ENCODE peak calls at places on chromosomes 3 and 15, in six cellular contexts. A is RWPE2; Y is HepG2; V is breast epithelium; R is MM.1S; K is CD8-positive, alpha-beta T cell. B is an unnamed sample.

GRCh38 chr15:45148076-45149059 is 18.6 kb downstream of the DUOX1 start:
- DNase-seq in R (no peak), V (no peak), K (no peak), Y (no peak), A (no peak), B (no peak)

GRCh38 chr3:50519471-50520089 is 16.1 kb upstream of the CACNA2D2 start:
- DNase-seq in V (peak; percentile 46), Y (peak; percentile 41), R (peak; percentile 54), A (no peak), K (peak; percentile 32), B (peak; percentile 45)

GRCh38 chr3:197337656-197338055 is 39.2 kb upstream of the DLG1 start:
- DNase-seq in Y (no peak), K (no peak), R (no peak), V (no peak), A (no peak), B (no peak)

GRCh38 chr3:194658477-194659242 is 13.3 kb downstream of the LSG1 start:
- DNase-seq in K (no peak), V (no peak), A (no peak), R (no peak), Y (no peak), B (no peak)

GRCh38 chr3:141442914-141443313 is 43.9 kb upstream of the RASA2 start:
- DNase-seq in K (no peak), R (no peak), A (no peak), V (no peak), Y (no peak), B (no peak)

GRCh38 chr3:99656606-99657005 is 18.2 kb downstream of the COL8A1 start:
- DNase-seq in Y (no peak), V (no peak), R (no peak), A (no peak), K (no peak), B (no peak)

GRCh38 chr3:135629696-135630408 is 335.7 kb upstream of the PPP2R3A start:
- DNase-seq in R (no peak), K (no peak), A (no peak), Y (no peak), V (no peak), B (no peak)

GRCh38 chr15:31228980-31229826 is 97.4 kb upstream of the KLF13 start:
- DNase-seq in R (peak; percentile 90), V (no peak), Y (peak; percentile 58), A (peak; percentile 55), K (no peak), B (no peak)

GRCh38 chr3:177932750-177933660 is 603.2 kb upstream of the KCNMB2 start:
- DNase-seq in K (no peak), Y (no peak), V (no peak), A (no peak), R (no peak), B (no peak)

GRCh38 chr15:42605281-42605744 is 29.9 kb downstream of the STARD9 start:
- DNase-seq in Y (no peak), A (no peak), K (no peak), R (peak; percentile 94), V (no peak), B (no peak)

GRCh38 chr3:175108613-175109151 is 249.5 kb downstream of the NAALADL2 start:
- DNase-seq in K (no peak), R (peak; percentile 33), V (no peak), A (no peak), Y (no peak), B (no peak)

GRCh38 chr3:170178631-170179030 is 2.9 kb downstream of the PHC3 start:
- DNase-seq in K (peak; percentile 32), V (no peak), R (peak; percentile 40), Y (no peak), A (no peak), B (no peak)

GRCh38 chr3:114590309-114591047 is 296.6 kb downstream of the TIGIT start:
- DNase-seq in V (no peak), R (no peak), Y (no peak), K (no peak), A (no peak), B (no peak)

GRCh38 chr15:84869510-84869909 is 15.0 kb upstream of the SLC28A1 start:
- DNase-seq in Y (no peak), A (no peak), R (no peak), V (no peak), K (no peak), B (no peak)

GRCh38 chr3:55320928-55321327 is 166.2 kb downstream of the WNT5A start:
- DNase-seq in R (no peak), K (no peak), V (no peak), A (no peak), Y (no peak), B (no peak)

GRCh38 chr3:171753025-171753472 is 57.2 kb downstream of the PLD1 start:
- DNase-seq in R (no peak), V (peak; percentile 67), K (no peak), A (peak; percentile 77), Y (no peak), B (no peak)

GRCh38 chr3:112646623-112647022 is 5.7 kb upstream of the CCDC80 start:
- DNase-seq in Y (peak; percentile 13), A (no peak), R (no peak), K (no peak), V (no peak), B (no peak)

GRCh38 chr3:78268716-78269668 is 1229.1 kb downstream of the ROBO2 start:
- DNase-seq in K (no peak), R (peak; percentile 13), V (no peak), A (no peak), Y (no peak), B (no peak)

GRCh38 chr3:185715091-185715490 is 109.8 kb downstream of the IGF2BP2 start:
- DNase-seq in V (no peak), Y (no peak), R (no peak), K (no peak), A (no peak), B (no peak)

GRCh38 chr15:92910451-92910850 is 10.3 kb downstream of the CHD2 start:
- DNase-seq in Y (no peak), A (no peak), K (no peak), R (no peak), V (no peak), B (no peak)

GRCh38 chr3:120144267-120144666 is 50.0 kb upstream of the GSK3B start:
- DNase-seq in R (no peak), A (peak; percentile 61), Y (peak; percentile 39), K (no peak), V (no peak), B (no peak)

GRCh38 chr3:62056603-62057002 is 316.7 kb downstream of the FEZF2 start:
- DNase-seq in A (no peak), K (no peak), V (no peak), Y (no peak), R (no peak), B (no peak)

GRCh38 chr3:62049033-62049432 is 324.3 kb downstream of the FEZF2 start:
- DNase-seq in K (no peak), A (no peak), R (no peak), V (no peak), Y (no peak), B (no peak)

GRCh38 chr3:62052331-62052730 is 321.0 kb downstream of the FEZF2 start:
- DNase-seq in Y (no peak), R (no peak), K (no peak), A (no peak), V (no peak), B (no peak)

GRCh38 chr3:62048577-62048976 is 324.8 kb downstream of the FEZF2 start:
- DNase-seq in R (no peak), Y (no peak), V (no peak), K (no peak), A (no peak), B (no peak)

DNA sequence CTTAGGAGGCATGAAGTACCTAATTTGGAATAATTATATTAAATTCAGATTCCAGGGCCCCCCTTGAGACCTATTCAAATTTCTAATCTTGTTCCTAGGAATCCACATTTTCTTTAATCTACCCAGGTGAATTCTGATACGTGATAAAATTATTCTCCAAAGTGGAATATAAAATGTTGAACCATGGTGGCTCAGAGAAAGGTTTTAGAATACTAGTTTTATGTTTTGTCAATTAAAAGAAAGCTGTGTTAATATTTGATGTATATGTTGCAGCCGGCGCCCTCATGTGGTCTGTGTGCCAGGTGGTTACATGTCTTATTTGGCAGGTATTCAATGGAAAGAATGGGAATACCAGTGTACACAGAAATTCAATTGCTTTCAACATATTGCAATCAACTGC is 321.8 kb downstream of the FEZF2 start:
- DNase-seq in Y (peak; percentile 16), A (no peak), K (no peak), R (no peak), V (no peak), B (no peak)
- TF ChIP-seq CTCF in Y (peak; percentile 32), A (peak; percentile 73), K (no peak), R (peak; percentile 18), V (no peak), B (peak; percentile 28)

GRCh38 chr15:74901612-74902063 is 5.0 kb downstream of the FAM219B start:
- DNase-seq in Y (peak; percentile 49), A (no peak), K (peak; percentile 29), R (peak; percentile 66), V (peak; percentile 50), B (peak; percentile 36)
- H3K27ac ChIP-seq in Y (no peak overlapping the region), A (no peak overlapping the region), K (no peak overlapping the region), R (no peak overlapping the region), V (peak overlapping the region; percentile 67), B (peak overlapping the region; percentile 47)

DNA sequence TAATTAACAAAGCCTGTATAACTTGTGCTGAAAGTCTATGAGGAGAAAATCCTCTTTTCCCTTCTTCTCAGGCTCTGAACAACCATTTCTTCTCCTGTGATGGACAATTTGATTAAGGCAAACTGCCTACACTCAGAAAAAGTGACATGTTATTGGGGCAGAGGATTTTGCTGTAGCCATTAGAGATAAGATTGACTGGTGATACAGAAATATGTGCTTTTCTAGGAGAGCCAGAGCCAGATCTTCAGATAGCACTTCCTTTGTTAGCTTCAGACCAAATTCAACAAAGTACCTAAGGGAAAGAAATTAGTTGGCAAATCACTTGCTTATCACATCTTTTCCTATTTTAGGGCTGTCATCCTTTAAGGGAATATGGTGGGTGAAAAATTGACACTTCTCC is 259.9 kb downstream of the ARPP21 start:
- DNase-seq in V (no peak), A (no peak), R (no peak), Y (no peak), K (no peak), B (no peak)
- H3K36me3 ChIP-seq in V (no peaks in the 10 kb centered on the region), A (no peaks in the 10 kb centered on the region), R (no peaks in the 10 kb centered on the region), Y (no peaks in the 10 kb centered on the region), K (no peaks in the 10 kb centered on the region), B (no peaks in the 10 kb centered on the region)

GRCh38 chr3:51799879-51800757 is 21.1 kb upstream of the IQCF6 start:
- DNase-seq in V (no peak), R (peak; percentile 56), Y (peak; percentile 49), K (no peak), A (no peak), B (no peak)
- TF ChIP-seq CTCF in V (peak; percentile 59), R (peak; percentile 88), Y (peak; percentile 68), K (peak; percentile 95), A (peak; percentile 88), B (peak; percentile 88)

GRCh38 chr15:61447981-61448380 is 218.9 kb upstream of the RORA start:
- DNase-seq in Y (no peak), K (no peak), V (no peak), R (no peak), A (no peak), B (no peak)

GRCh38 chr15:61444585-61444984 is 215.5 kb upstream of the RORA start:
- DNase-seq in V (no peak), A (no peak), K (no peak), Y (no peak), R (peak; percentile 44), B (no peak)

GRCh38 chr15:61449306-61449705 is 220.2 kb upstream of the RORA start:
- DNase-seq in K (no peak), R (no peak), V (no peak), Y (no peak), A (no peak), B (no peak)
- H3K27ac ChIP-seq in K (no peak overlapping the region), R (no peak overlapping the region), V (no peak overlapping the region), Y (no peak overlapping the region), A (no peak overlapping the region), B (no peak overlapping the region)

GRCh38 chr3:129563850-129564535 is 21.0 kb downstream of the H1-8 start:
- DNase-seq in A (no peak), R (no peak), V (no peak), Y (no peak), K (no peak), B (no peak)
- H3K36me3 ChIP-seq in A (no peaks in the 10 kb centered on the region), R (no peaks in the 10 kb centered on the region), V (no peaks in the 10 kb centered on the region), Y (peaks cover 6% of the 10 kb centered on the region), K (no peaks in the 10 kb centered on the region), B (peaks cover 79% of the 10 kb centered on the region)